ENCODE peak calls at places on chromosomes 2 and 18, in four cellular contexts. One of them, this sample, is unnamed.

GRCh38 chr2:179900655-179901054 is 39.2 kb upstream of the ZNF385B start:
- DNase-seq in NCI-H446 treated with DMSO at 0.1 percent for 48 hours: no peak
- DNase-seq in HT1080: no peak
- DNase-seq in activated naive CD4-positive, alpha-beta T cell treated with anti-CD3 and anti-CD28 coated beads, Interleukin-2, amount 50 U/mL, for 16 hours: no peak
- DNase-seq in this sample: no peak

GRCh38 chr2:231110551-231110950 is 14.3 kb downstream of the HTR2B start:
- DNase-seq in NCI-H446 treated with DMSO at 0.1 percent for 48 hours: no peak
- DNase-seq in HT1080: peak; percentile 27
- DNase-seq in activated naive CD4-positive, alpha-beta T cell treated with anti-CD3 and anti-CD28 coated beads, Interleukin-2, amount 50 U/mL, for 16 hours: no peak
- DNase-seq in this sample: no peak

GRCh38 chr2:15874311-15874710 is 66.0 kb upstream of the MYCN start:
- DNase-seq in NCI-H446 treated with DMSO at 0.1 percent for 48 hours: no peak
- DNase-seq in HT1080: no peak
- DNase-seq in activated naive CD4-positive, alpha-beta T cell treated with anti-CD3 and anti-CD28 coated beads, Interleukin-2, amount 50 U/mL, for 16 hours: no peak
- DNase-seq in this sample: no peak

GRCh38 chr2:205025580-205026240 is 480.4 kb downstream of the PARD3B start:
- DNase-seq in NCI-H446 treated with DMSO at 0.1 percent for 48 hours: no peak
- DNase-seq in HT1080: no peak
- DNase-seq in activated naive CD4-positive, alpha-beta T cell treated with anti-CD3 and anti-CD28 coated beads, Interleukin-2, amount 50 U/mL, for 16 hours: no peak
- DNase-seq in this sample: no peak

GRCh38 chr2:126681505-126681904 is 25.5 kb downstream of the GYPC start:
- DNase-seq in NCI-H446 treated with DMSO at 0.1 percent for 48 hours: no peak
- DNase-seq in HT1080: no peak
- DNase-seq in activated naive CD4-positive, alpha-beta T cell treated with anti-CD3 and anti-CD28 coated beads, Interleukin-2, amount 50 U/mL, for 16 hours: no peak
- DNase-seq in this sample: no peak

GRCh38 chr2:59993721-59994120 is 559.7 kb downstream of the BCL11A start:
- DNase-seq in NCI-H446 treated with DMSO at 0.1 percent for 48 hours: no peak
- DNase-seq in HT1080: no peak
- DNase-seq in activated naive CD4-positive, alpha-beta T cell treated with anti-CD3 and anti-CD28 coated beads, Interleukin-2, amount 50 U/mL, for 16 hours: no peak
- DNase-seq in this sample: no peak

GRCh38 chr2:143716527-143716926 is 587.3 kb downstream of the ARHGAP15 start:
- DNase-seq in NCI-H446 treated with DMSO at 0.1 percent for 48 hours: no peak
- DNase-seq in HT1080: no peak
- DNase-seq in activated naive CD4-positive, alpha-beta T cell treated with anti-CD3 and anti-CD28 coated beads, Interleukin-2, amount 50 U/mL, for 16 hours: no peak
- DNase-seq in this sample: no peak

GRCh38 chr2:18949871-18950597 is 360.7 kb upstream of the NT5C1B start:
- DNase-seq in NCI-H446 treated with DMSO at 0.1 percent for 48 hours: no peak
- DNase-seq in HT1080: peak; percentile 40
- DNase-seq in activated naive CD4-positive, alpha-beta T cell treated with anti-CD3 and anti-CD28 coated beads, Interleukin-2, amount 50 U/mL, for 16 hours: no peak
- DNase-seq in this sample: no peak

GRCh38 chr2:191289049-191289448 is 43.8 kb downstream of the MYO1B start:
- DNase-seq in NCI-H446 treated with DMSO at 0.1 percent for 48 hours: no peak
- DNase-seq in HT1080: no peak
- DNase-seq in activated naive CD4-positive, alpha-beta T cell treated with anti-CD3 and anti-CD28 coated beads, Interleukin-2, amount 50 U/mL, for 16 hours: no peak
- DNase-seq in this sample: no peak

GRCh38 chr18:378039-378438 is 110.2 kb upstream of the THOC1 start:
- DNase-seq in NCI-H446 treated with DMSO at 0.1 percent for 48 hours: no peak
- DNase-seq in HT1080: no peak
- DNase-seq in activated naive CD4-positive, alpha-beta T cell treated with anti-CD3 and anti-CD28 coated beads, Interleukin-2, amount 50 U/mL, for 16 hours: no peak
- DNase-seq in this sample: no peak

GRCh38 chr2:187544371-187545080 is 9.7 kb downstream of the TFPI start:
- DNase-seq in NCI-H446 treated with DMSO at 0.1 percent for 48 hours: no peak
- DNase-seq in HT1080: no peak
- DNase-seq in activated naive CD4-positive, alpha-beta T cell treated with anti-CD3 and anti-CD28 coated beads, Interleukin-2, amount 50 U/mL, for 16 hours: no peak
- DNase-seq in this sample: no peak

GRCh38 chr18:6362559-6363129 is 52.1 kb downstream of the L3MBTL4 start:
- DNase-seq in NCI-H446 treated with DMSO at 0.1 percent for 48 hours: no peak
- DNase-seq in HT1080: no peak
- DNase-seq in activated naive CD4-positive, alpha-beta T cell treated with anti-CD3 and anti-CD28 coated beads, Interleukin-2, amount 50 U/mL, for 16 hours: no peak
- DNase-seq in this sample: no peak

GRCh38 chr2:231522418-231523180 is 7.6 kb downstream of the NMUR1 start:
- DNase-seq in NCI-H446 treated with DMSO at 0.1 percent for 48 hours: no peak
- DNase-seq in HT1080: no peak
- DNase-seq in activated naive CD4-positive, alpha-beta T cell treated with anti-CD3 and anti-CD28 coated beads, Interleukin-2, amount 50 U/mL, for 16 hours: no peak
- DNase-seq in this sample: no peak

GRCh38 chr2:72993147-72993546 is 75.8 kb downstream of the EMX1 start:
- DNase-seq in NCI-H446 treated with DMSO at 0.1 percent for 48 hours: no peak
- DNase-seq in HT1080: peak; percentile 34
- DNase-seq in activated naive CD4-positive, alpha-beta T cell treated with anti-CD3 and anti-CD28 coated beads, Interleukin-2, amount 50 U/mL, for 16 hours: peak; percentile 29
- DNase-seq in this sample: peak; percentile 59

GRCh38 chr2:52779446-52779845 is 988.2 kb upstream of the CHAC2 start:
- DNase-seq in NCI-H446 treated with DMSO at 0.1 percent for 48 hours: no peak
- DNase-seq in HT1080: no peak
- DNase-seq in activated naive CD4-positive, alpha-beta T cell treated with anti-CD3 and anti-CD28 coated beads, Interleukin-2, amount 50 U/mL, for 16 hours: no peak
- DNase-seq in this sample: no peak

GRCh38 chr2:212284166-212284565 is 254.4 kb downstream of the ERBB4 start:
- DNase-seq in NCI-H446 treated with DMSO at 0.1 percent for 48 hours: no peak
- DNase-seq in HT1080: no peak
- DNase-seq in activated naive CD4-positive, alpha-beta T cell treated with anti-CD3 and anti-CD28 coated beads, Interleukin-2, amount 50 U/mL, for 16 hours: no peak
- DNase-seq in this sample: no peak